ENCODE peak calls at places on chromosomes 2 and 18, in seven cellular contexts. F, B, Q, W, H, R and D are unnamed samples.

GRCh38 chr2:119721462-119721861 is 38.3 kb upstream of the PTPN4 start:
- DNase-seq in R (no peak), H (no peak), Q (no peak), W (no peak), F (no peak), B (no peak), D (peak)

GRCh38 chr18:10785798-10786197 is 260.0 kb downstream of the NAPG start:
- DNase-seq in Q (no peak), H (no peak), B (no peak), F (no peak), W (no peak), R (no peak), D (no peak)

GRCh38 chr2:218896501-218897393 is 16.1 kb downstream of the WNT10A start:
- DNase-seq in W (peak), B (peak), Q (peak), R (peak), H (peak), F (peak), D (peak)

GRCh38 chr2:234257859-234258561 is 207.5 kb downstream of the SPP2 start:
- DNase-seq in B (peak), H (peak), F (no peak), Q (no peak), R (no peak), W (peak), D (peak)

GRCh38 chr2:52117299-52117698 is 1085.4 kb upstream of the NRXN1 start:
- DNase-seq in W (peak), H (no peak), R (no peak), F (no peak), B (no peak), Q (no peak), D (no peak)

GRCh38 chr2:115386465-115386864 is 944.0 kb downstream of the DPP10 start:
- DNase-seq in B (no peak), R (no peak), W (no peak), F (no peak), H (no peak), Q (no peak), D (no peak)

GRCh38 chr2:132645943-132646804 is 23.8 kb downstream of the LYPD1 start:
- DNase-seq in F (no peak), W (no peak), H (no peak), B (no peak), R (no peak), Q (no peak), D (no peak)

GRCh38 chr2:195995499-195995898 is 73.1 kb downstream of the DNAH7 start:
- DNase-seq in H (no peak), R (no peak), F (no peak), W (no peak), B (no peak), Q (no peak), D (no peak)